ENCODE peak calls at places on chromosome 4, in eight cellular contexts. S is NCI-H460; E is activated naive CD8-positive, alpha-beta T cell treated with anti-CD3 and anti-CD28 coated beads, Interleukin-2, amount 50 U/mL, for 24 hours; W is activated CD4-positive, CD25-positive, alpha-beta regulatory T cell treated with anti-CD3 and anti-CD28 coated beads, Interleukin-2, amount 50 U/mL, for 72 hours; Q is HL-60; O is PC-9; T is Ammon's horn; I is T47D. H is an unnamed sample.

GRCh38 chr4:4328840-4329239 is 38.8 kb downstream of the ZBTB49 start:
- DNase-seq in S (no peak), E (no peak), W (no peak), Q (no peak), O (no peak), T (no peak), I (no peak), H (no peak)

GRCh38 chr4:165077034-165077578 is 23.4 kb downstream of the TRIM75 start:
- DNase-seq in S (no peak), E (no peak), W (no peak), Q (no peak), O (no peak), T (no peak), I (no peak), H (no peak)

GRCh38 chr4:141686146-141686775 is 49.9 kb downstream of the IL15 start:
- DNase-seq in S (peak), E (no peak), W (no peak), Q (no peak), O (peak), T (no peak), I (no peak), H (no peak)

GRCh38 chr4:186712690-186713089 is 11.0 kb downstream of the FAT1 start:
- DNase-seq in S (no peak), E (no peak), W (no peak), Q (no peak), O (no peak), T (no peak), I (no peak), H (no peak)

GRCh38 chr4:2932951-2933565 is 30.1 kb downstream of the NOP14 start:
- DNase-seq in S (no peak), E (no peak), W (peak), Q (peak), O (no peak), T (no peak), I (no peak), H (no peak)

GRCh38 chr4:1367230-1367935 is 20.4 kb downstream of the UVSSA start:
- DNase-seq in S (no peak), E (no peak), W (no peak), Q (no peak), O (no peak), T (no peak), I (no peak), H (no peak)

GRCh38 chr4:25884040-25884788 is 21.4 kb upstream of the SEL1L3 start:
- DNase-seq in S (no peak), E (no peak), W (no peak), Q (no peak), O (no peak), T (no peak), I (no peak), H (peak)

GRCh38 chr4:87410669-87411068 is 11.7 kb upstream of the NUDT9 start:
- DNase-seq in S (no peak), E (no peak), W (no peak), Q (no peak), O (no peak), T (no peak), I (no peak), H (no peak)

GRCh38 chr4:110680217-110680616 is 57.3 kb upstream of the PITX2 start:
- DNase-seq in S (no peak), E (no peak), W (no peak), Q (no peak), O (no peak), T (no peak), I (no peak), H (no peak)

GRCh38 chr4:72319596-72319995 is 249.4 kb downstream of the ADAMTS3 start:
- DNase-seq in S (no peak), E (no peak), W (no peak), Q (no peak), O (no peak), T (no peak), I (no peak), H (peak)

GRCh38 chr4:135098061-135098460 is 896.5 kb upstream of the PABPC4L start:
- DNase-seq in S (no peak), E (no peak), W (no peak), Q (no peak), O (no peak), T (no peak), I (no peak), H (no peak)

GRCh38 chr4:69831646-69832325 is 28.2 kb downstream of the SULT1E1 start:
- DNase-seq in S (no peak), E (no peak), W (no peak), Q (peak), O (no peak), T (peak), I (no peak), H (no peak)

GRCh38 chr4:142405021-142405991 is 440.8 kb downstream of the INPP4B start:
- DNase-seq in S (peak), E (peak), W (peak), Q (peak), O (no peak), T (peak), I (peak), H (peak)

GRCh38 chr4:1544861-1545275 is 138.6 kb upstream of the NKX1-1 start:
- DNase-seq in S (no peak), E (no peak), W (no peak), Q (no peak), O (no peak), T (no peak), I (peak), H (no peak)